ENCODE peak calls at places on chromosomes 16 and 17, in six cellular contexts. One of them, this sample, is unnamed.

GRCh38 chr16:58418026-58418425 is 25.8 kb downstream of the GINS3 start:
- DNase-seq in heart left ventricle: no peak
- DNase-seq in psoas muscle: no peak
- DNase-seq in cardiac muscle cell: no peak
- DNase-seq in pancreas: no peak
- DNase-seq in effector memory CD4-positive, alpha-beta T cell: no peak
- DNase-seq in this sample: no peak

GRCh38 chr17:77011173-77012011 is 129.4 kb upstream of the SEC14L1 start:
- DNase-seq in heart left ventricle: no peak
- DNase-seq in psoas muscle: no peak
- DNase-seq in cardiac muscle cell: peak
- DNase-seq in pancreas: no peak
- DNase-seq in effector memory CD4-positive, alpha-beta T cell: no peak
- DNase-seq in this sample: no peak

GRCh38 chr17:45320931-45321461 is 4.2 kb upstream of the MAP3K14 start:
- DNase-seq in heart left ventricle: no peak
- DNase-seq in psoas muscle: no peak
- DNase-seq in cardiac muscle cell: peak
- DNase-seq in pancreas: no peak
- DNase-seq in effector memory CD4-positive, alpha-beta T cell: no peak
- DNase-seq in this sample: no peak

GRCh38 chr17:44589316-44590071 is 32.2 kb downstream of the FZD2 start:
- DNase-seq in heart left ventricle: no peak
- DNase-seq in psoas muscle: no peak
- DNase-seq in cardiac muscle cell: peak
- DNase-seq in pancreas: no peak
- DNase-seq in effector memory CD4-positive, alpha-beta T cell: no peak
- DNase-seq in this sample: no peak

GRCh38 chr16:64012166-64012565 is 1109.7 kb downstream of the CDH11 start:
- DNase-seq in heart left ventricle: no peak
- DNase-seq in psoas muscle: no peak
- DNase-seq in cardiac muscle cell: peak
- DNase-seq in pancreas: no peak
- DNase-seq in effector memory CD4-positive, alpha-beta T cell: no peak
- DNase-seq in this sample: no peak

GRCh38 chr17:606501-607243 is 108.0 kb downstream of the VPS53 start:
- DNase-seq in heart left ventricle: no peak
- DNase-seq in psoas muscle: no peak
- DNase-seq in cardiac muscle cell: peak
- DNase-seq in pancreas: no peak
- DNase-seq in effector memory CD4-positive, alpha-beta T cell: no peak
- DNase-seq in this sample: no peak

GRCh38 chr17:57832711-57833596 is 16.9 kb downstream of the MRPS23 start:
- DNase-seq in heart left ventricle: peak
- DNase-seq in psoas muscle: peak
- DNase-seq in cardiac muscle cell: peak
- DNase-seq in pancreas: peak
- DNase-seq in effector memory CD4-positive, alpha-beta T cell: peak
- DNase-seq in this sample: no peak

GRCh38 chr16:73565263-73565662 is 517.3 kb upstream of the ZFHX3 start:
- DNase-seq in heart left ventricle: no peak
- DNase-seq in psoas muscle: no peak
- DNase-seq in cardiac muscle cell: no peak
- DNase-seq in pancreas: no peak
- DNase-seq in effector memory CD4-positive, alpha-beta T cell: no peak
- DNase-seq in this sample: no peak

GRCh38 chr16:1296688-1297412 is 12.6 kb upstream of the UBE2I start:
- DNase-seq in heart left ventricle: no peak
- DNase-seq in psoas muscle: no peak
- DNase-seq in cardiac muscle cell: no peak
- DNase-seq in pancreas: no peak
- DNase-seq in effector memory CD4-positive, alpha-beta T cell: no peak
- DNase-seq in this sample: no peak

GRCh38 chr17:43360376-43360738 is 38.4 kb upstream of the ARL4D start:
- DNase-seq in heart left ventricle: no peak
- DNase-seq in psoas muscle: no peak
- DNase-seq in cardiac muscle cell: peak
- DNase-seq in pancreas: no peak
- DNase-seq in effector memory CD4-positive, alpha-beta T cell: peak
- DNase-seq in this sample: no peak

GRCh38 chr17:44190496-44190895 is 3.7 kb downstream of the TMUB2 start:
- DNase-seq in heart left ventricle: no peak
- DNase-seq in psoas muscle: no peak
- DNase-seq in cardiac muscle cell: no peak
- DNase-seq in pancreas: no peak
- DNase-seq in effector memory CD4-positive, alpha-beta T cell: no peak
- DNase-seq in this sample: no peak

GRCh38 chr17:36999475-36999874 is 50.7 kb downstream of the AATF start:
- DNase-seq in heart left ventricle: no peak
- DNase-seq in psoas muscle: no peak
- DNase-seq in cardiac muscle cell: no peak
- DNase-seq in pancreas: no peak
- DNase-seq in effector memory CD4-positive, alpha-beta T cell: no peak
- DNase-seq in this sample: no peak

GRCh38 chr17:68429881-68430280 is 27.4 kb downstream of the WIPI1 start:
- DNase-seq in heart left ventricle: no peak
- DNase-seq in psoas muscle: no peak
- DNase-seq in cardiac muscle cell: no peak
- DNase-seq in pancreas: no peak
- DNase-seq in effector memory CD4-positive, alpha-beta T cell: no peak
- DNase-seq in this sample: no peak

GRCh38 chr17:44774271-44775135 is 15.7 kb downstream of the ADAM11 start:
- DNase-seq in heart left ventricle: peak
- DNase-seq in psoas muscle: peak
- DNase-seq in cardiac muscle cell: peak
- DNase-seq in pancreas: peak
- DNase-seq in effector memory CD4-positive, alpha-beta T cell: peak
- DNase-seq in this sample: peak

GRCh38 chr17:50855708-50856330 is 10.3 kb downstream of the TOB1 start:
- DNase-seq in heart left ventricle: no peak
- DNase-seq in psoas muscle: no peak
- DNase-seq in cardiac muscle cell: no peak
- DNase-seq in pancreas: no peak
- DNase-seq in effector memory CD4-positive, alpha-beta T cell: no peak
- DNase-seq in this sample: no peak

GRCh38 chr17:7173687-7174602 is 5.2 kb downstream of the ASGR1 start:
- DNase-seq in heart left ventricle: peak
- DNase-seq in psoas muscle: peak
- DNase-seq in cardiac muscle cell: peak
- DNase-seq in pancreas: peak
- DNase-seq in effector memory CD4-positive, alpha-beta T cell: peak
- DNase-seq in this sample: no peak

GRCh38 chr16:54927125-54928015 is 3.3 kb upstream of the IRX5 start:
- DNase-seq in heart left ventricle: no peak
- DNase-seq in psoas muscle: no peak
- DNase-seq in cardiac muscle cell: no peak
- DNase-seq in pancreas: no peak
- DNase-seq in effector memory CD4-positive, alpha-beta T cell: no peak
- DNase-seq in this sample: no peak

GRCh38 chr16:55824473-55824872 is 8.4 kb downstream of the CES1 start:
- DNase-seq in heart left ventricle: no peak
- DNase-seq in psoas muscle: no peak
- DNase-seq in cardiac muscle cell: no peak
- DNase-seq in pancreas: no peak
- DNase-seq in effector memory CD4-positive, alpha-beta T cell: no peak
- DNase-seq in this sample: no peak

GRCh38 chr17:75400326-75400939 is 5.0 kb downstream of the GRB2 start:
- DNase-seq in heart left ventricle: no peak
- DNase-seq in psoas muscle: no peak
- DNase-seq in cardiac muscle cell: no peak
- DNase-seq in pancreas: no peak
- DNase-seq in effector memory CD4-positive, alpha-beta T cell: no peak
- DNase-seq in this sample: no peak

GRCh38 chr17:75396781-75397180 is 8.7 kb downstream of the GRB2 start:
- DNase-seq in heart left ventricle: no peak
- DNase-seq in psoas muscle: no peak
- DNase-seq in cardiac muscle cell: no peak
- DNase-seq in pancreas: no peak
- DNase-seq in effector memory CD4-positive, alpha-beta T cell: no peak
- DNase-seq in this sample: no peak

GRCh38 chr17:75396025-75396424 is 9.5 kb downstream of the GRB2 start:
- DNase-seq in heart left ventricle: no peak
- DNase-seq in psoas muscle: no peak
- DNase-seq in cardiac muscle cell: no peak
- DNase-seq in pancreas: no peak
- DNase-seq in effector memory CD4-positive, alpha-beta T cell: no peak
- DNase-seq in this sample: no peak

GRCh38 chr17:75397217-75397616 is 8.3 kb downstream of the GRB2 start:
- DNase-seq in heart left ventricle: no peak
- DNase-seq in psoas muscle: no peak
- DNase-seq in cardiac muscle cell: no peak
- DNase-seq in pancreas: no peak
- DNase-seq in effector memory CD4-positive, alpha-beta T cell: no peak
- DNase-seq in this sample: no peak

DNA sequence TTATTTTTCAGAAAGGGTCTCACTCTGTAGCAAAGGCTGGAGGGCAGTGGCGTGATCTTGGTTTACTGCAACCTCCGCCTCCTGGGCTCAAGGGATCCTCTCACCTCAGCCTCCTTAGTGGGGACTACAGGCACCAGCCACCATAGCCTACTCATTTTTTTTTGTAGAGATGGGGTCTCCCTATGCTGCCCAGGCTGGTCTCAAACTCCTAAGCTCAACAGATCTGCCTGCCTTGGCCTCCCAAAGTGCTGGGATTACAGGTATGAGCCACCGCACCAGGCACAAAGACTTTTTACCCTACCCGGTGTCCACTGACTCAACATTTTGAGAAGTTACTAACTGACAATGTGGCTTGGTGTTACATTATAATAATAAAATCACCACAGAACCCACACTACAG is 7.2 kb downstream of the GRB2 start:
- DNase-seq in heart left ventricle: no peak
- DNase-seq in psoas muscle: no peak
- DNase-seq in cardiac muscle cell: no peak
- DNase-seq in pancreas: no peak
- DNase-seq in effector memory CD4-positive, alpha-beta T cell: no peak
- DNase-seq in this sample: no peak
- H3K27ac ChIP-seq in heart left ventricle: no peak
- H3K27ac ChIP-seq in psoas muscle: no peak
- H3K27ac ChIP-seq in cardiac muscle cell: no peak
- H3K27ac ChIP-seq in pancreas: no peak
- H3K27ac ChIP-seq in effector memory CD4-positive, alpha-beta T cell: no peak
- H3K27ac ChIP-seq in this sample: no peak

GRCh38 chr17:17742688-17743390 is 61.6 kb downstream of the RAI1 start:
- DNase-seq in heart left ventricle: no peak
- DNase-seq in psoas muscle: no peak
- DNase-seq in cardiac muscle cell: no peak
- DNase-seq in pancreas: no peak
- DNase-seq in effector memory CD4-positive, alpha-beta T cell: no peak
- DNase-seq in this sample: no peak

GRCh38 chr17:17743391-17744112 is 62.3 kb downstream of the RAI1 start:
- DNase-seq in heart left ventricle: no peak
- DNase-seq in psoas muscle: no peak
- DNase-seq in cardiac muscle cell: no peak
- DNase-seq in pancreas: no peak
- DNase-seq in effector memory CD4-positive, alpha-beta T cell: no peak
- DNase-seq in this sample: no peak

GRCh38 chr17:17740627-17741237 is 59.5 kb downstream of the RAI1 start:
- DNase-seq in heart left ventricle: no peak
- DNase-seq in psoas muscle: no peak
- DNase-seq in cardiac muscle cell: no peak
- DNase-seq in pancreas: no peak
- DNase-seq in effector memory CD4-positive, alpha-beta T cell: no peak
- DNase-seq in this sample: no peak

GRCh38 chr17:17741346-17742023 is 60.2 kb downstream of the RAI1 start:
- DNase-seq in heart left ventricle: no peak
- DNase-seq in psoas muscle: no peak
- DNase-seq in cardiac muscle cell: no peak
- DNase-seq in pancreas: no peak
- DNase-seq in effector memory CD4-positive, alpha-beta T cell: no peak
- DNase-seq in this sample: no peak

DNA sequence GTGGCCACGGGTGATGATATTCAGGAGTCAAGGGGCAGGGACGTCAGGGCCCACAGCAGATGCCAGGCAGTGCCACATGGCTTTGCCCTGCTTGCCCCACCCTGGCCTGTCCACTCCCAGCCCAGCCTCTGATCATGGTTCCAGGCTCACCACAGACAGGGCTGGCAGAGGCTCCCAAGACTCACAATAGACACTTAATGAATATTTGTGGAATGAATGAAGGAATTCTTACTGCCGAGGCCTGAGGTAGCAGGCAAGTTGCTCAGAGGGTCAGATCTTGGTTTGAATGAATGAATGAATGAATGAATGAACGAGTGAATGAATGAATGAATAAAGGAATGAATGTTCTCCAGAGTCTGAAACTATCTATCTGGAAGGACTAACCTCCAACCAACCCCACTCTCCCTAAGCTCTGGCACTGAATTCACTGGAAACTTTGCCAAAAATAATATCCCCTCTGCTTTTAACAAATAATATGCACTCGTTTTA is 60.9 kb downstream of the RAI1 start:
- DNase-seq in heart left ventricle: no peak
- DNase-seq in psoas muscle: no peak
- DNase-seq in cardiac muscle cell: peak
- DNase-seq in pancreas: no peak
- DNase-seq in effector memory CD4-positive, alpha-beta T cell: no peak
- DNase-seq in this sample: no peak
- H3K27ac ChIP-seq in heart left ventricle: no peak
- H3K27ac ChIP-seq in psoas muscle: no peak
- H3K27ac ChIP-seq in cardiac muscle cell: no peak
- H3K27ac ChIP-seq in pancreas: peak
- H3K27ac ChIP-seq in effector memory CD4-positive, alpha-beta T cell: no peak
- H3K27ac ChIP-seq in this sample: no peak

GRCh38 chr17:73877962-73878361 is 233.7 kb upstream of the SDK2 start:
- DNase-seq in heart left ventricle: no peak
- DNase-seq in psoas muscle: no peak
- DNase-seq in cardiac muscle cell: no peak
- DNase-seq in pancreas: no peak
- DNase-seq in effector memory CD4-positive, alpha-beta T cell: no peak
- DNase-seq in this sample: no peak

GRCh38 chr17:73875346-73875745 is 231.1 kb upstream of the SDK2 start:
- DNase-seq in heart left ventricle: no peak
- DNase-seq in psoas muscle: no peak
- DNase-seq in cardiac muscle cell: peak
- DNase-seq in pancreas: no peak
- DNase-seq in effector memory CD4-positive, alpha-beta T cell: no peak
- DNase-seq in this sample: no peak

GRCh38 chr17:73874008-73874407 is 229.8 kb upstream of the SDK2 start:
- DNase-seq in heart left ventricle: no peak
- DNase-seq in psoas muscle: no peak
- DNase-seq in cardiac muscle cell: no peak
- DNase-seq in pancreas: no peak
- DNase-seq in effector memory CD4-positive, alpha-beta T cell: no peak
- DNase-seq in this sample: no peak

GRCh38 chr17:73870035-73870434 is 225.8 kb upstream of the SDK2 start:
- DNase-seq in heart left ventricle: no peak
- DNase-seq in psoas muscle: no peak
- DNase-seq in cardiac muscle cell: no peak
- DNase-seq in pancreas: no peak
- DNase-seq in effector memory CD4-positive, alpha-beta T cell: no peak
- DNase-seq in this sample: no peak

GRCh38 chr17:73872816-73873215 is 228.6 kb upstream of the SDK2 start:
- DNase-seq in heart left ventricle: no peak
- DNase-seq in psoas muscle: no peak
- DNase-seq in cardiac muscle cell: no peak
- DNase-seq in pancreas: no peak
- DNase-seq in effector memory CD4-positive, alpha-beta T cell: no peak
- DNase-seq in this sample: no peak
- H3K27ac ChIP-seq in heart left ventricle: no peak
- H3K27ac ChIP-seq in psoas muscle: no peak
- H3K27ac ChIP-seq in cardiac muscle cell: no peak
- H3K27ac ChIP-seq in pancreas: no peak
- H3K27ac ChIP-seq in effector memory CD4-positive, alpha-beta T cell: no peak
- H3K27ac ChIP-seq in this sample: no peak

GRCh38 chr16:68284847-68285246 is 20.5 kb downstream of the SLC7A6 start:
- DNase-seq in heart left ventricle: no peak
- DNase-seq in psoas muscle: no peak
- DNase-seq in cardiac muscle cell: no peak
- DNase-seq in pancreas: no peak
- DNase-seq in effector memory CD4-positive, alpha-beta T cell: no peak
- DNase-seq in this sample: no peak
- H3K27ac ChIP-seq in heart left ventricle: peak
- H3K27ac ChIP-seq in psoas muscle: peak
- H3K27ac ChIP-seq in cardiac muscle cell: no peak
- H3K27ac ChIP-seq in pancreas: no peak
- H3K27ac ChIP-seq in effector memory CD4-positive, alpha-beta T cell: peak
- H3K27ac ChIP-seq in this sample: peak

This sample was measured in ascending aorta.